ENCODE peak calls at places on chromosomes 12 and 14, in nine cellular contexts. T is tibial artery, K is left colon, R is gastrocnemius medialis, Z is HTR-8/SVneo, I is NCI-H1105 treated with DMSO at 0.1 percent for 48 hours, V is MM.1S, B is BE2C, L is H1. J is an unnamed sample.

GRCh38 chr12:49200882-49201594 is 12.2 kb upstream of the TUBA1A start:
- DNase-seq in T (no peak), K (no peak), R (no peak), Z (peak; percentile 51), I (peak; percentile 87), V (no peak), B (no peak), L (no peak), J (peak; percentile 98)

GRCh38 chr12:65520658-65521057 is 242.2 kb downstream of the MSRB3 start:
- DNase-seq in T (no peak), K (no peak), R (no peak), Z (no peak), I (no peak), V (no peak), B (no peak), L (no peak), J (no peak)

GRCh38 chr12:47812797-47813490 is 6.8 kb downstream of the HDAC7 start:
- DNase-seq in T (peak; percentile 91), K (peak; percentile 91), R (peak; percentile 77), Z (peak; percentile 89), I (no peak), V (peak; percentile 98), B (peak; percentile 70), L (peak; percentile 81), J (peak; percentile 66)

GRCh38 chr12:24661657-24662096 is 287.2 kb downstream of the BCAT1 start:
- DNase-seq in T (peak; percentile 53), K (no peak), R (peak; percentile 3), Z (no peak), I (no peak), V (no peak), B (no peak), L (no peak), J (no peak)

GRCh38 chr14:54169254-54169924 is 212.8 kb upstream of the BMP4 start:
- DNase-seq in T (no peak), K (no peak), R (no peak), Z (no peak), I (no peak), V (peak; percentile 65), B (no peak), L (no peak), J (peak; percentile 93)

GRCh38 chr12:15787801-15788200 is 1.4 kb downstream of the EPS8 start:
- DNase-seq in T (no peak), K (no peak), R (no peak), Z (no peak), I (no peak), V (no peak), B (no peak), L (no peak), J (no peak)

GRCh38 chr14:77140937-77141591 is 527 bp downstream of the ZDHHC22 start:
- DNase-seq in T (no peak), K (no peak), R (no peak), Z (peak; percentile 61), I (peak; percentile 53), V (no peak), B (peak; percentile 84), L (no peak), J (peak; percentile 81)

GRCh38 chr12:46523446-46523845 is 150.9 kb upstream of the SLC38A2 start:
- DNase-seq in T (no peak), K (no peak), R (no peak), Z (no peak), I (no peak), V (no peak), B (no peak), L (no peak), J (no peak)

GRCh38 chr14:88746042-88746441 is 46.7 kb downstream of the EML5 start:
- DNase-seq in T (no peak), K (no peak), R (no peak), Z (no peak), I (no peak), V (no peak), B (no peak), L (no peak), J (no peak)

GRCh38 chr14:98189077-98189476 is 1082.9 kb downstream of the BCL11B start:
- DNase-seq in T (no peak), K (no peak), R (no peak), Z (no peak), I (no peak), V (no peak), B (no peak), L (no peak), J (no peak)

GRCh38 chr12:71685312-71685906 is 473 bp upstream of the TMEM19 start:
- DNase-seq in T (no peak), K (no peak), R (no peak), Z (no peak), I (no peak), V (no peak), B (no peak), L (no peak), J (peak; percentile 23)

GRCh38 chr14:62939970-62940369 is 105.3 kb downstream of the KCNH5 start:
- DNase-seq in T (no peak), K (no peak), R (no peak), Z (no peak), I (peak; percentile 60), V (no peak), B (no peak), L (no peak), J (peak; percentile 12)

GRCh38 chr12:41348198-41348597 is 160.1 kb downstream of the PDZRN4 start:
- DNase-seq in T (no peak), K (no peak), R (no peak), Z (no peak), I (no peak), V (no peak), B (no peak), L (no peak), J (no peak)